ENCODE peak calls at places on chromosome 10, in ten cellular contexts. One of them, this sample, is unnamed.

GRCh38 chr10:111035542-111035941 is 41.3 kb upstream of the ADRA2A start:
- DNase-seq in GM12878: no peak
- DNase-seq in fibroblast of lung: peak; percentile 5
- DNase-seq in PC-9: no peak
- DNase-seq in GM23338: no peak
- DNase-seq in mammary epithelial cell: no peak
- DNase-seq in hepatocyte: no peak
- DNase-seq in astrocyte: no peak
- DNase-seq in GM23248: peak; percentile 32
- DNase-seq in neural progenitor cell: no peak
- DNase-seq in this sample: no peak

GRCh38 chr10:124403548-124403947 is 15.2 kb downstream of the OAT start:
- DNase-seq in neural progenitor cell: peak; percentile 92
- DNase-seq in mammary epithelial cell: peak; percentile 71
- DNase-seq in hepatocyte: peak; percentile 90
- DNase-seq in GM23338: peak; percentile 98
- DNase-seq in GM23248: peak; percentile 82
- DNase-seq in PC-9: no peak
- DNase-seq in fibroblast of lung: peak; percentile 77
- DNase-seq in GM12878: peak; percentile 45
- DNase-seq in astrocyte: peak; percentile 65
- DNase-seq in this sample: peak; percentile 59

GRCh38 chr10:131272897-131273451 is 38.5 kb downstream of the TCERG1L start:
- DNase-seq in PC-9: no peak
- DNase-seq in GM23338: no peak
- DNase-seq in fibroblast of lung: no peak
- DNase-seq in mammary epithelial cell: no peak
- DNase-seq in neural progenitor cell: no peak
- DNase-seq in hepatocyte: no peak
- DNase-seq in GM12878: no peak
- DNase-seq in GM23248: no peak
- DNase-seq in astrocyte: no peak
- DNase-seq in this sample: no peak

GRCh38 chr10:54613162-54613561 is 187.9 kb downstream of the PCDH15 start:
- DNase-seq in astrocyte: no peak
- DNase-seq in mammary epithelial cell: peak; percentile 6
- DNase-seq in hepatocyte: no peak
- DNase-seq in fibroblast of lung: peak; percentile 1
- DNase-seq in GM23248: no peak
- DNase-seq in GM23338: no peak
- DNase-seq in GM12878: no peak
- DNase-seq in neural progenitor cell: no peak
- DNase-seq in PC-9: no peak
- DNase-seq in this sample: no peak

GRCh38 chr10:101778151-101778780 is 2.4 kb upstream of the FGF8 start:
- DNase-seq in GM23248: no peak
- DNase-seq in astrocyte: no peak
- DNase-seq in mammary epithelial cell: no peak
- DNase-seq in fibroblast of lung: no peak
- DNase-seq in hepatocyte: no peak
- DNase-seq in GM12878: no peak
- DNase-seq in neural progenitor cell: no peak
- DNase-seq in GM23338: no peak
- DNase-seq in PC-9: no peak
- DNase-seq in this sample: no peak

GRCh38 chr10:33688506-33688905 is 354.0 kb upstream of the NRP1 start:
- DNase-seq in mammary epithelial cell: no peak
- DNase-seq in astrocyte: no peak
- DNase-seq in GM23248: no peak
- DNase-seq in hepatocyte: no peak
- DNase-seq in GM12878: no peak
- DNase-seq in neural progenitor cell: no peak
- DNase-seq in PC-9: no peak
- DNase-seq in GM23338: no peak
- DNase-seq in fibroblast of lung: no peak
- DNase-seq in this sample: no peak

GRCh38 chr10:97331304-97331703 is 3.2 kb downstream of the FRAT2 start:
- DNase-seq in PC-9: no peak
- DNase-seq in neural progenitor cell: no peak
- DNase-seq in GM12878: no peak
- DNase-seq in mammary epithelial cell: no peak
- DNase-seq in astrocyte: no peak
- DNase-seq in fibroblast of lung: no peak
- DNase-seq in GM23248: no peak
- DNase-seq in hepatocyte: no peak
- DNase-seq in GM23338: peak; percentile 46
- DNase-seq in this sample: no peak

GRCh38 chr10:110840225-110840922 is 31.4 kb upstream of the PDCD4 start:
- DNase-seq in neural progenitor cell: no peak
- DNase-seq in hepatocyte: peak; percentile 67
- DNase-seq in astrocyte: no peak
- DNase-seq in GM12878: no peak
- DNase-seq in PC-9: no peak
- DNase-seq in mammary epithelial cell: no peak
- DNase-seq in fibroblast of lung: no peak
- DNase-seq in GM23338: no peak
- DNase-seq in GM23248: no peak
- DNase-seq in this sample: no peak

GRCh38 chr10:94193466-94193924 is 169.2 kb downstream of the NOC3L start:
- DNase-seq in hepatocyte: no peak
- DNase-seq in astrocyte: peak; percentile 87
- DNase-seq in neural progenitor cell: peak; percentile 13
- DNase-seq in fibroblast of lung: peak; percentile 90
- DNase-seq in PC-9: no peak
- DNase-seq in mammary epithelial cell: peak; percentile 2
- DNase-seq in GM12878: no peak
- DNase-seq in GM23338: peak; percentile 10
- DNase-seq in GM23248: peak; percentile 54
- DNase-seq in this sample: no peak

GRCh38 chr10:37535459-37536246 is 321.8 kb downstream of the ZNF248 start:
- DNase-seq in GM23338: no peak
- DNase-seq in PC-9: no peak
- DNase-seq in astrocyte: no peak
- DNase-seq in hepatocyte: no peak
- DNase-seq in fibroblast of lung: no peak
- DNase-seq in neural progenitor cell: peak; percentile 58
- DNase-seq in GM12878: no peak
- DNase-seq in mammary epithelial cell: peak; percentile 11
- DNase-seq in GM23248: peak; percentile 9
- DNase-seq in this sample: no peak

GRCh38 chr10:66844176-66844947 is 81.5 kb upstream of the LRRTM3 start:
- DNase-seq in GM23248: no peak
- DNase-seq in PC-9: no peak
- DNase-seq in fibroblast of lung: no peak
- DNase-seq in neural progenitor cell: no peak
- DNase-seq in hepatocyte: no peak
- DNase-seq in GM23338: no peak
- DNase-seq in GM12878: no peak
- DNase-seq in astrocyte: no peak
- DNase-seq in mammary epithelial cell: no peak
- DNase-seq in this sample: no peak

GRCh38 chr10:131739201-131739600 is 161.6 kb upstream of the PPP2R2D start:
- DNase-seq in astrocyte: no peak
- DNase-seq in GM23248: no peak
- DNase-seq in PC-9: no peak
- DNase-seq in neural progenitor cell: no peak
- DNase-seq in GM23338: no peak
- DNase-seq in fibroblast of lung: no peak
- DNase-seq in GM12878: no peak
- DNase-seq in mammary epithelial cell: no peak
- DNase-seq in hepatocyte: peak; percentile 1
- DNase-seq in this sample: no peak

GRCh38 chr10:8221481-8221880 is 167.0 kb downstream of the GATA3 start:
- DNase-seq in PC-9: no peak
- DNase-seq in fibroblast of lung: no peak
- DNase-seq in neural progenitor cell: no peak
- DNase-seq in astrocyte: no peak
- DNase-seq in GM23338: no peak
- DNase-seq in mammary epithelial cell: no peak
- DNase-seq in hepatocyte: no peak
- DNase-seq in GM12878: no peak
- DNase-seq in GM23248: no peak
- DNase-seq in this sample: no peak

GRCh38 chr10:63515002-63515763 is 6.0 kb upstream of the REEP3 start:
- DNase-seq in PC-9: peak; percentile 48
- DNase-seq in mammary epithelial cell: peak; percentile 74
- DNase-seq in GM23248: peak; percentile 50
- DNase-seq in neural progenitor cell: peak; percentile 37
- DNase-seq in hepatocyte: peak; percentile 8
- DNase-seq in GM23338: peak; percentile 97
- DNase-seq in GM12878: no peak
- DNase-seq in fibroblast of lung: peak; percentile 81
- DNase-seq in astrocyte: peak; percentile 75
- DNase-seq in this sample: peak; percentile 72
- H3K79me2 ChIP-seq in PC-9: peaks cover 94% of the 10 kb centered on the region
- H3K79me2 ChIP-seq in mammary epithelial cell: peaks cover 100% of the 10 kb centered on the region
- H3K79me2 ChIP-seq in GM23248: peaks cover 100% of the 10 kb centered on the region
- H3K79me2 ChIP-seq in neural progenitor cell: peaks cover 100% of the 10 kb centered on the region
- H3K79me2 ChIP-seq in hepatocyte: peaks cover 100% of the 10 kb centered on the region
- H3K79me2 ChIP-seq in GM23338: peaks cover 90% of the 10 kb centered on the region
- H3K79me2 ChIP-seq in GM12878: peaks cover 78% of the 10 kb centered on the region
- H3K79me2 ChIP-seq in fibroblast of lung: peaks cover 82% of the 10 kb centered on the region
- H3K79me2 ChIP-seq in astrocyte: peaks cover 94% of the 10 kb centered on the region
- H3K79me2 ChIP-seq in this sample: peaks cover 97% of the 10 kb centered on the region

DNA sequence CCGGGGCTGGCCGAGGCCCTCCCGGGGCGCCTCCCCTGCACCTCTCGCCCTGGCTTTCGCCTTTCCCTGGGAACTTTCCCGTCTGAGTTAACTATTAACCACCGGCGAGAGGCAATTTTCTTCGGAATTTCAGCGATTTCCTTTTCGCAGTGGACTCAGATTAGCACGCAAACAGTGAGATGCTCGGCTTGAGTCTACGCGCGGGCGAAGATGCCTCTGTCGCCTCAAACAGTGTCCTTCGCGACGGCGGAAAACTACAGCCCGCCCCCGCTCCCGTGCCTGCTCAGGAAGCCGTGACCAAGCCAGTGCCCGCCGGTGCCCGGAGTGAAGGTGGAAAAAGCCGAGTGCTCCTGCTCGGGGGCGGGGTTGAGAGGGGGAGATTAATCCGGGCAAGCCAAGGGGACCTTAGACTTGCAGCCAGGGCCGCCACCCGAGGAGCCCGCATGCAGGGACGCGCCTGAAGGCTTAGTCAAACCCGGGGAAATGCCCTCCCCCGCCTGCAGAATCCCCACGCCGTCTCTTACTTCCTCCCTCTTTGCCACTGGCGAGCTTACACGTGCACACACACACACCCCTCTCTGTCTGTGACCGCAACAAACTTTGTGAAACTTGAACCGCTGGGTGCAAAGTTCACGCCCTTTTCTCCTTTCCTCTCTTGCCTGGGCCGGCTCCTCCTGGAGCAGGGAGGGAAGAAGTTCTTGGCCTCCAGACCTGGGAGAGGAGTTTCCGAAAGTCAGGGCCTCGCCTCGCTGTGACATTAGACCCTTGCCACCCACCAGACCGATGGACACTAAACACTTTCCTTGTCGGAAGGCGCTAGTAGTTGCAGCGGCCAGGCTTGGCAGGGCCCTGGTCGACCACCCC is 14.4 kb upstream of the PAX2 start:
- DNase-seq in hepatocyte: peak; percentile 53
- DNase-seq in PC-9: no peak
- DNase-seq in GM23248: peak; percentile 58
- DNase-seq in GM12878: peak; percentile 40
- DNase-seq in neural progenitor cell: peak; percentile 56
- DNase-seq in mammary epithelial cell: no peak
- DNase-seq in fibroblast of lung: peak; percentile 18
- DNase-seq in GM23338: peak; percentile 41
- DNase-seq in astrocyte: no peak
- DNase-seq in this sample: peak; percentile 40
- TF ChIP-seq EZH2 in hepatocyte: peak; percentile 92
- TF ChIP-seq EZH2 in PC-9: no peak
- TF ChIP-seq EZH2 in GM23248: peak; percentile 32
- TF ChIP-seq EZH2 in GM12878: no peak
- TF ChIP-seq EZH2 in neural progenitor cell: peak; percentile 94
- TF ChIP-seq EZH2 in mammary epithelial cell: peak; percentile 31
- TF ChIP-seq EZH2 in fibroblast of lung: peak; percentile 88
- TF ChIP-seq EZH2 in GM23338: peak; percentile 74
- TF ChIP-seq EZH2 in astrocyte: peak; percentile 98
- TF ChIP-seq EZH2 in this sample: no peak

GRCh38 chr10:34811126-34811967 is 3.7 kb downstream of the PARD3 start:
- DNase-seq in mammary epithelial cell: no peak
- DNase-seq in GM23248: no peak
- DNase-seq in PC-9: no peak
- DNase-seq in fibroblast of lung: no peak
- DNase-seq in astrocyte: no peak
- DNase-seq in GM23338: peak; percentile 70
- DNase-seq in GM12878: no peak
- DNase-seq in hepatocyte: no peak
- DNase-seq in neural progenitor cell: peak; percentile 46
- DNase-seq in this sample: no peak

GRCh38 chr10:34811968-34812514 is 3.1 kb downstream of the PARD3 start:
- DNase-seq in PC-9: no peak
- DNase-seq in GM23248: peak; percentile 50
- DNase-seq in GM12878: no peak
- DNase-seq in neural progenitor cell: no peak
- DNase-seq in hepatocyte: no peak
- DNase-seq in fibroblast of lung: peak; percentile 47
- DNase-seq in astrocyte: peak; percentile 54
- DNase-seq in mammary epithelial cell: no peak
- DNase-seq in GM23338: no peak
- DNase-seq in this sample: no peak

GRCh38 chr10:34813626-34814227 is 1.4 kb downstream of the PARD3 start:
- DNase-seq in mammary epithelial cell: peak; percentile 39
- DNase-seq in hepatocyte: peak; percentile 47
- DNase-seq in GM23338: no peak
- DNase-seq in PC-9: peak; percentile 24
- DNase-seq in GM12878: no peak
- DNase-seq in neural progenitor cell: no peak
- DNase-seq in fibroblast of lung: peak; percentile 84
- DNase-seq in GM23248: peak; percentile 74
- DNase-seq in astrocyte: peak; percentile 79
- DNase-seq in this sample: no peak

GRCh38 chr10:34814228-34815173 is 595 bp downstream of the PARD3 start:
- DNase-seq in neural progenitor cell: peak; percentile 80
- DNase-seq in fibroblast of lung: peak; percentile 43
- DNase-seq in GM23338: peak; percentile 80
- DNase-seq in mammary epithelial cell: peak; percentile 30
- DNase-seq in astrocyte: no peak
- DNase-seq in GM23248: peak; percentile 49
- DNase-seq in hepatocyte: peak; percentile 82
- DNase-seq in GM12878: no peak
- DNase-seq in PC-9: peak; percentile 47
- DNase-seq in this sample: peak; percentile 72

GRCh38 chr10:34812771-34813170 is 2.3 kb downstream of the PARD3 start:
- DNase-seq in GM23338: no peak
- DNase-seq in fibroblast of lung: no peak
- DNase-seq in PC-9: no peak
- DNase-seq in mammary epithelial cell: no peak
- DNase-seq in astrocyte: no peak
- DNase-seq in GM12878: no peak
- DNase-seq in hepatocyte: no peak
- DNase-seq in neural progenitor cell: no peak
- DNase-seq in GM23248: no peak
- DNase-seq in this sample: no peak
- H3K4me2 ChIP-seq in GM23338: peak overlapping the region; percentile 99
- H3K4me2 ChIP-seq in fibroblast of lung: peak overlapping the region; percentile 2
- H3K4me2 ChIP-seq in PC-9: peak overlapping the region; percentile 97
- H3K4me2 ChIP-seq in mammary epithelial cell: peak overlapping the region; percentile 87
- H3K4me2 ChIP-seq in astrocyte: peak overlapping the region; percentile 20
- H3K4me2 ChIP-seq in GM12878: no peak overlapping the region
- H3K4me2 ChIP-seq in hepatocyte: peak overlapping the region; percentile 93
- H3K4me2 ChIP-seq in neural progenitor cell: peak overlapping the region; percentile 97
- H3K4me2 ChIP-seq in GM23248: no peak overlapping the region
- H3K4me2 ChIP-seq in this sample: peak overlapping the region; percentile 69

GRCh38 chr10:113705344-113705878 is 25.7 kb downstream of the CASP7 start:
- DNase-seq in PC-9: no peak
- DNase-seq in fibroblast of lung: no peak
- DNase-seq in astrocyte: no peak
- DNase-seq in mammary epithelial cell: no peak
- DNase-seq in hepatocyte: no peak
- DNase-seq in GM23338: no peak
- DNase-seq in GM23248: no peak
- DNase-seq in neural progenitor cell: no peak
- DNase-seq in GM12878: no peak
- DNase-seq in this sample: no peak
- H3K79me2 ChIP-seq in PC-9: no peaks in the 10 kb centered on the region
- H3K79me2 ChIP-seq in fibroblast of lung: no peaks in the 10 kb centered on the region
- H3K79me2 ChIP-seq in astrocyte: no peaks in the 10 kb centered on the region
- H3K79me2 ChIP-seq in mammary epithelial cell: no peaks in the 10 kb centered on the region
- H3K79me2 ChIP-seq in hepatocyte: no peaks in the 10 kb centered on the region
- H3K79me2 ChIP-seq in GM23338: no peaks in the 10 kb centered on the region
- H3K79me2 ChIP-seq in GM23248: peaks cover 4% of the 10 kb centered on the region
- H3K79me2 ChIP-seq in neural progenitor cell: no peaks in the 10 kb centered on the region
- H3K79me2 ChIP-seq in GM12878: no peaks in the 10 kb centered on the region
- H3K79me2 ChIP-seq in this sample: peaks cover 11% of the 10 kb centered on the region

This sample was measured in DND-41.